ENCODE peak calls at places on chromosomes 2 and 18, in four cellular contexts. S is astrocyte, U is HFF-Myc, I is neural crest cell. D is an unnamed sample.

GRCh38 chr2:14540003-14540402 is 92.5 kb upstream of the LRATD1 start:
- DNase-seq in S (peak), U (no peak), I (no peak), D (peak)

GRCh38 chr2:200266406-200266805 is 40.1 kb upstream of the SPATS2L start:
- DNase-seq in S (no peak), U (no peak), I (no peak), D (no peak)

GRCh38 chr18:45588284-45588683 is 27.0 kb upstream of the SLC14A2 start:
- DNase-seq in S (peak), U (peak), I (no peak), D (peak)

GRCh38 chr2:232981767-232982360 is 31.2 kb downstream of the NGEF start:
- DNase-seq in S (no peak), U (no peak), I (no peak), D (no peak)

GRCh38 chr18:47718646-47719045 is 211.8 kb downstream of the SMAD2 start:
- DNase-seq in S (no peak), U (no peak), I (no peak), D (no peak)

GRCh38 chr2:69829243-69830044 is at the start of gene GMCL1:
- DNase-seq in S (peak), U (peak), I (peak), D (peak)

GRCh38 chr18:59485382-59485781 is 126.3 kb upstream of the LMAN1 start:
- DNase-seq in S (no peak), U (no peak), I (no peak), D (no peak)

GRCh38 chr2:43745457-43745856 is 28.4 kb upstream of the DYNC2LI1 start:
- DNase-seq in S (peak), U (no peak), I (no peak), D (peak)

GRCh38 chr2:8574196-8575010 is 107.5 kb upstream of the ID2 start:
- DNase-seq in S (peak), U (no peak), I (no peak), D (no peak)

GRCh38 chr2:66050392-66050791 is 384.5 kb upstream of the MEIS1 start:
- DNase-seq in S (no peak), U (no peak), I (no peak), D (no peak)

GRCh38 chr2:14752294-14752693 is 119.8 kb downstream of the LRATD1 start:
- DNase-seq in S (no peak), U (no peak), I (no peak), D (no peak)

GRCh38 chr18:3903341-3903740 is 453.4 kb downstream of the TGIF1 start:
- DNase-seq in S (peak), U (peak), I (no peak), D (peak)

GRCh38 chr2:148391324-148391723 is 253.2 kb upstream of the EPC2 start:
- DNase-seq in S (peak), U (no peak), I (no peak), D (peak)

GRCh38 chr18:7002107-7002506 is 115.5 kb downstream of the LAMA1 start:
- DNase-seq in S (no peak), U (no peak), I (no peak), D (no peak)

GRCh38 chr2:37415128-37415817 is 70.8 kb downstream of the QPCT start:
- DNase-seq in S (no peak), U (no peak), I (no peak), D (peak)

GRCh38 chr2:138630164-138630563 is 128.6 kb downstream of the SPOPL start:
- DNase-seq in S (no peak), U (no peak), I (no peak), D (no peak)

GRCh38 chr18:11747286-11747685 is 58.2 kb downstream of the GNAL start:
- DNase-seq in S (no peak), U (no peak), I (no peak), D (no peak)

GRCh38 chr2:218523651-218524050 is 44.5 kb downstream of the USP37 start:
- DNase-seq in S (no peak), U (no peak), I (no peak), D (no peak)

GRCh38 chr2:178157574-178157973 is 36.7 kb upstream of the OSBPL6 start:
- DNase-seq in S (no peak), U (no peak), I (no peak), D (no peak)

GRCh38 chr2:173354601-173355131 is at the start of gene CDCA7:
- DNase-seq in S (peak), U (peak), I (peak), D (peak)

GRCh38 chr18:48074929-48075706 is 144.7 kb upstream of the SMAD2 start:
- DNase-seq in S (no peak), U (no peak), I (no peak), D (no peak)

GRCh38 chr2:230054079-230054478 is 14.6 kb downstream of the SLC16A14 start:
- DNase-seq in S (peak), U (no peak), I (no peak), D (peak)

GRCh38 chr2:55338268-55338667 is 69.2 kb upstream of the MTIF2 start:
- DNase-seq in S (peak), U (no peak), I (no peak), D (peak)

GRCh38 chr2:187549951-187550555 is 4.2 kb downstream of the TFPI start:
- DNase-seq in S (no peak), U (no peak), I (no peak), D (no peak)

GRCh38 chr2:152051373-152051893 is 47.4 kb downstream of the CACNB4 start:
- DNase-seq in S (no peak), U (no peak), I (no peak), D (no peak)

GRCh38 chr2:201329409-201329808 is 27.7 kb downstream of the FLACC1 start:
- DNase-seq in S (no peak), U (no peak), I (no peak), D (no peak)
- TF ChIP-seq CTCF in S (no peak), U (no peak), I (no peak), D (no peak)

DNA sequence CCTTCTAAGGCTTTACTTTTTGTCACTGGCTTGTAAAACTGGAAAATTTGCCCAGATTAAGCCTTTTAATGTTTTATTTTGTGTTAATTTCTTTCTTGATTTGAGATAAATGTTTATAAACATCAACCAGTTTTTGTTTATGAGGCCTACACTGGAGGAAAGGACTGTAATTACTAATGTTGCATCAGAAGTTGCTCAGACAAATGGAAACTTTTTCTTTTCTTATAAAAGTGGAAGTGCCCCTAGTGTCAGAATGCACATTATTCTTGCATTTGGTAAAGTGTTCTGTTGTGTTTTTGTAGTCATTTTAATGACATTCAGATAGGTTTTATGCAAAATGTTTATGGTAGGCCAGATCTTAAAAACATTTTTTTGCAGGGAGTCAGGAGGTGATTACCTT is 25.3 kb downstream of the LCLAT1 start:
- DNase-seq in S (no peak), U (no peak), I (no peak), D (peak)
- TF ChIP-seq CTCF in S (no peak), U (no peak), I (no peak), D (no peak)

DNA sequence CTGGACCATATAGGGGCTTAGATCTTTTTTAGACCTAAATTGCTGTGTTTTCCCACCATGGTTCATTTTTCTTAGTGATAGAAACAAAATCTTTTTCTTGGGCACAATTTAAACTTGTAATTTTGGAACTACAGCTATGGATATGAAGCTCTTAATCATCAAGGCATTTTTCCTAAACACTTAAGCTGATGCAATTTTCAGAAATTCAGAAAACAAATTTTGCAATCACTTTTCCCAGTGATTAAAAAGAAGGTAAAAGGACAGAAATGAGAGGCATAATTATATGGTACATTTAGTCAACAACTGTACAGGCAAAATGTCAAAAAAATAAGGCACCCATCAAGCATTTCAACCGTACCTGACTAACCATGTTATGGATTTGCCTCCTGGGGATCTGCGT is 665.4 kb downstream of the XIRP2 start:
- DNase-seq in S (no peak), U (no peak), I (no peak), D (no peak)
- TF ChIP-seq CTCF in S (no peak), U (no peak), I (no peak), D (no peak)

GRCh38 chr2:168293766-168294165 is 46.4 kb upstream of the STK39 start:
- DNase-seq in S (no peak), U (no peak), I (no peak), D (no peak)
- TF ChIP-seq CTCF in S (no peak), U (no peak), I (no peak), D (peak)

GRCh38 chr2:105895995-105896764 is 151.5 kb downstream of the NCK2 start:
- DNase-seq in S (no peak), U (no peak), I (no peak), D (no peak)

GRCh38 chr2:105890856-105891255 is 146.1 kb downstream of the NCK2 start:
- DNase-seq in S (no peak), U (no peak), I (no peak), D (no peak)

GRCh38 chr2:105896765-105897163 is 152.1 kb downstream of the NCK2 start:
- DNase-seq in S (no peak), U (no peak), I (no peak), D (no peak)

GRCh38 chr2:105893011-105893995 is 148.6 kb downstream of the NCK2 start:
- DNase-seq in S (no peak), U (peak), I (no peak), D (no peak)

GRCh38 chr2:105894327-105894944 is 149.7 kb downstream of the NCK2 start:
- DNase-seq in S (no peak), U (no peak), I (no peak), D (no peak)
- TF ChIP-seq CTCF in S (no peak), U (no peak), I (no peak), D (no peak)

DNA sequence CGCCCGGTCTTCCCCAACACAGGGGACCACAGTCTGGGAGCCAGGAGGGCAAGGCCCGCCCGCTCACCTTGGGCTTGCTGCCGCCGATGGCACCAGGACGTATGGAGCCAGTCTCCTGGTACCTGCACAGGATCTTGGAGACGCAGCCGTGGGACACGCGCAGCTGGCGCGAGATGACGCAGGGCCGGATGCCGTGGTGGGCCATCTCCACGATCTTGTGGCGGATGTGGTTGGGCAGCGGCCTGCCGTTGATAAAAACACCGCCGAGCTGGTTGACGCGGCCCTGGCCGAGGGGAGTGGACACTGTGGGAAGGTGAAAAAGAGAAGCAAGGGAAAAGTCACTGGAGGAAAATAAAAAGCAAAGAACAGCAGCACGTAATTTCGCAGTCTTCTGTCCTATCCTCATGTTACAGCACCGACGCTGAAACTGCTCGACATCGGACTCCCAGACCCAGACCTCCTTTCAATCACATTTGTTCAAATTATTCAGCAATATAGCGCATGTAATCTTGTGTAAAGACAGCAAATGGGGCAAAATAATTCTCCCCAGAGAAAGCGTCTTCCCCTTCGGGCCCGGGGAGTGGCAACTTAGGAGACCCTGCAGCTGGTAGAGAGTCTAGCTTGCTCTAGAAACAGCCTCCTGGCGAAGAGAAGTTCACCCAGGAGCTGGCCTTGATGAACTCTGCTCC is 1.7 kb downstream of the PAX3 start:
- DNase-seq in S (peak), U (no peak), I (no peak), D (no peak)
- TF ChIP-seq CTCF in S (no peak), U (no peak), I (no peak), D (no peak)

DNA sequence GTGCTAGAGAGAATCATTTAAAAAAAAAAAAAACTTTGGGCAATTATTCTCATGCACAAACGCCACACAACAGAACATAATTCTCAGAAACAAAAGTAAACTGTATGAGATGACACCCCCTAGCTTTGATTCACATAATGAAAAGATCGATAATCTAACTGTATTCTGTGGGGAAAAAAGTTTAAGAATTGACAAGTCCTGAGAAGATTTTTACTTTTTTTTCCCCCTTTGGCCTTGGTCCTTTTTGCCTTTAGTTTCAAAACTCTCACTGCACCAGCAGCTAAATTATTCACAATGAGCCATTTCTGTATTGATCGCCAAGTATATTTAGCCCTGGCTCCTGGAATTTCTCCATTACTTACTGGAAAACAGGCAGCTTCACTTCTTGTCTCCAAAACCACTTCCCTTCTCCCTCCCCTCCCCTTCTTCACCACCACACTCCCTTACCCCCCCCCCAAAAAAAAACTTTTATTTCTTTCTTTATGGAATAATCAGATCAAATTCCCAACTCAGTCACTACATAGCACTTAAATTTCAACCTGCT is 2.0 kb downstream of the IKZF2 start:
- DNase-seq in S (peak), U (no peak), I (no peak), D (peak)
- TF ChIP-seq CTCF in S (no peak), U (no peak), I (peak), D (peak)

DNA sequence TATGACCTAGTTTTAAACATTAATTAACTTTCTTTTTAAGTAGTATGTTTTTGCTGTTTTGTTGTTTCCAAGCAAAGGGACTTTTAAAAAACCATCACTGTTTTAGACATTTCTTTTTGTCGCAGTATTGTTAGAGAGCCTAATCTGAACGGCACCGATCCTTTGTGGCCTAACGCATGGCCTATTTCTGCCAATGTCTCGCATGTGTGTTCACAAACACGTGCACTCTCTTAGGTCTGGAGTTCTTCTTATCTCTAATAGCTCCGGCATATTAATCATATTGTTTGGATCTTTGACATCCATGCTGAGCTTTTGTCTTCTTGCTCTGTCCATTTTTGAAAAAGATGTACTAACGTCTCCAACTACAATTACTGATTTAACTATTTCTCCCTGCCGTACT is 59.7 kb upstream of the ZNF516 start:
- DNase-seq in S (no peak), U (no peak), I (no peak), D (no peak)
- TF ChIP-seq CTCF in S (no peak), U (no peak), I (no peak), D (no peak)

GRCh38 chr2:211281430-211282073 is 725.2 kb downstream of the CPS1 start:
- DNase-seq in S (no peak), U (no peak), I (no peak), D (no peak)
- TF ChIP-seq CTCF in S (no peak), U (no peak), I (no peak), D (no peak)

D was measured in choroid plexus epithelial cell.